ENCODE peak calls at places on chromosomes 3 and 15, in eight cellular contexts. M is mesothelial cell of epicardium, W is SK-N-SH, K is fibroblast of lung, N is AG04449, X is right atrium auricular region, L is HFFc6, B is tibial artery. E is an unnamed sample.

GRCh38 chr3:11820540-11821041 is 26.1 kb downstream of the TAMM41 start:
- DNase-seq in M (no peak), W (no peak), K (peak), N (no peak), X (no peak), L (peak), B (no peak), E (no peak)

GRCh38 chr3:139588450-139588849 is 48.9 kb upstream of the RBP1 start:
- DNase-seq in M (no peak), W (peak), K (no peak), N (no peak), X (no peak), L (no peak), B (no peak), E (no peak)

GRCh38 chr3:147424325-147424910 is 15.3 kb downstream of the ZIC1 start:
- DNase-seq in M (no peak), W (no peak), K (no peak), N (no peak), X (no peak), L (no peak), B (no peak), E (no peak)

GRCh38 chr3:116067275-116067674 is 378.0 kb downstream of the LSAMP start:
- DNase-seq in M (no peak), W (no peak), K (no peak), N (no peak), X (no peak), L (no peak), B (no peak), E (no peak)

GRCh38 chr15:45307230-45307924 is 55.3 kb downstream of the SLC28A2 start:
- DNase-seq in M (no peak), W (peak), K (peak), N (peak), X (no peak), L (peak), B (no peak), E (peak)

GRCh38 chr15:56832125-56832524 is 86.3 kb upstream of the TCF12 start:
- DNase-seq in M (no peak), W (no peak), K (peak), N (no peak), X (no peak), L (no peak), B (peak), E (no peak)

GRCh38 chr3:31250116-31250813 is 282.5 kb upstream of the STT3B start:
- DNase-seq in M (no peak), W (no peak), K (no peak), N (no peak), X (no peak), L (peak), B (no peak), E (no peak)

GRCh38 chr15:35874260-35874905 is 328.4 kb upstream of the DPH6 start:
- DNase-seq in M (no peak), W (no peak), K (peak), N (peak), X (no peak), L (peak), B (no peak), E (peak)

GRCh38 chr3:66401578-66402382 is 99.0 kb downstream of the LRIG1 start:
- DNase-seq in M (no peak), W (no peak), K (no peak), N (no peak), X (no peak), L (no peak), B (no peak), E (no peak)

GRCh38 chr15:101159096-101159935 is 92.5 kb downstream of the CHSY1 start:
- DNase-seq in M (no peak), W (no peak), K (no peak), N (no peak), X (no peak), L (no peak), B (peak), E (no peak)

GRCh38 chr3:180913582-180914404 is 1.3 kb downstream of the FXR1 start:
- DNase-seq in M (no peak), W (no peak), K (peak), N (no peak), X (no peak), L (no peak), B (no peak), E (no peak)

GRCh38 chr3:24365168-24365567 is 129.5 kb downstream of the THRB start:
- DNase-seq in M (no peak), W (peak), K (peak), N (peak), X (peak), L (peak), B (peak), E (peak)

GRCh38 chr3:112484352-112484751 is 14.9 kb downstream of the BTLA start:
- DNase-seq in M (no peak), W (no peak), K (no peak), N (no peak), X (no peak), L (no peak), B (no peak), E (no peak)

GRCh38 chr3:157135671-157136396 is 24.1 kb downstream of the CCNL1 start:
- DNase-seq in M (no peak), W (no peak), K (peak), N (no peak), X (no peak), L (peak), B (no peak), E (no peak)

GRCh38 chr3:4986611-4987373 is 7.6 kb downstream of the BHLHE40 start:
- DNase-seq in M (peak), W (peak), K (peak), N (peak), X (peak), L (peak), B (peak), E (peak)

GRCh38 chr3:168065569-168065968 is 30.2 kb downstream of the GOLIM4 start:
- DNase-seq in M (no peak), W (no peak), K (no peak), N (no peak), X (no peak), L (no peak), B (no peak), E (no peak)

GRCh38 chr3:153242900-153243299 is 80.9 kb downstream of the RAP2B start:
- DNase-seq in M (no peak), W (no peak), K (no peak), N (no peak), X (no peak), L (no peak), B (no peak), E (no peak)

GRCh38 chr3:133274477-133274876 is 125.4 kb upstream of the BFSP2 start:
- DNase-seq in M (no peak), W (no peak), K (no peak), N (no peak), X (no peak), L (no peak), B (no peak), E (no peak)

GRCh38 chr3:17442332-17443049 is 299.9 kb downstream of the TBC1D5 start:
- DNase-seq in M (no peak), W (no peak), K (no peak), N (no peak), X (no peak), L (no peak), B (no peak), E (no peak)

GRCh38 chr3:82000773-82001172 is 239.3 kb upstream of the GBE1 start:
- DNase-seq in M (no peak), W (no peak), K (no peak), N (no peak), X (no peak), L (no peak), B (no peak), E (no peak)

GRCh38 chr15:49723981-49724380 is 103.1 kb downstream of the DTWD1 start:
- DNase-seq in M (no peak), W (no peak), K (no peak), N (no peak), X (no peak), L (no peak), B (no peak), E (no peak)

GRCh38 chr3:133834621-133835417 is 29.2 kb downstream of the SRPRB start:
- DNase-seq in M (no peak), W (no peak), K (no peak), N (no peak), X (peak), L (no peak), B (no peak), E (no peak)

GRCh38 chr15:88174571-88174970 is 82.0 kb downstream of the NTRK3 start:
- DNase-seq in M (no peak), W (no peak), K (no peak), N (no peak), X (no peak), L (no peak), B (no peak), E (no peak)

GRCh38 chr3:107845355-107846281 is 245.2 kb downstream of the CD47 start:
- DNase-seq in M (no peak), W (no peak), K (no peak), N (no peak), X (no peak), L (no peak), B (no peak), E (peak)

GRCh38 chr3:77321646-77322045 is 281.7 kb downstream of the ROBO2 start:
- DNase-seq in M (no peak), W (no peak), K (no peak), N (no peak), X (no peak), L (no peak), B (no peak), E (no peak)

GRCh38 chr15:76584868-76585572 is 248.4 kb downstream of the ISL2 start:
- DNase-seq in M (no peak), W (no peak), K (no peak), N (no peak), X (no peak), L (no peak), B (no peak), E (no peak)

GRCh38 chr15:44712108-44713005 is 1.0 kb downstream of the B2M start:
- DNase-seq in M (no peak), W (peak), K (peak), N (no peak), X (peak), L (peak), B (peak), E (peak)

GRCh38 chr15:51076898-51077564 is 17.7 kb downstream of the TNFAIP8L3 start:
- DNase-seq in M (no peak), W (no peak), K (peak), N (no peak), X (peak), L (no peak), B (peak), E (no peak)

GRCh38 chr15:40352221-40352901 is 1.5 kb downstream of the PHGR1 start:
- DNase-seq in M (no peak), W (no peak), K (no peak), N (no peak), X (no peak), L (no peak), B (no peak), E (no peak)

GRCh38 chr15:40891810-40892448 is 2.3 kb upstream of the VPS18 start:
- DNase-seq in M (no peak), W (peak), K (peak), N (no peak), X (no peak), L (peak), B (no peak), E (no peak)

GRCh38 chr3:42843730-42844713 is 31.7 kb downstream of the CYP8B1 start:
- DNase-seq in M (no peak), W (no peak), K (no peak), N (no peak), X (peak), L (no peak), B (peak), E (no peak)

DNA sequence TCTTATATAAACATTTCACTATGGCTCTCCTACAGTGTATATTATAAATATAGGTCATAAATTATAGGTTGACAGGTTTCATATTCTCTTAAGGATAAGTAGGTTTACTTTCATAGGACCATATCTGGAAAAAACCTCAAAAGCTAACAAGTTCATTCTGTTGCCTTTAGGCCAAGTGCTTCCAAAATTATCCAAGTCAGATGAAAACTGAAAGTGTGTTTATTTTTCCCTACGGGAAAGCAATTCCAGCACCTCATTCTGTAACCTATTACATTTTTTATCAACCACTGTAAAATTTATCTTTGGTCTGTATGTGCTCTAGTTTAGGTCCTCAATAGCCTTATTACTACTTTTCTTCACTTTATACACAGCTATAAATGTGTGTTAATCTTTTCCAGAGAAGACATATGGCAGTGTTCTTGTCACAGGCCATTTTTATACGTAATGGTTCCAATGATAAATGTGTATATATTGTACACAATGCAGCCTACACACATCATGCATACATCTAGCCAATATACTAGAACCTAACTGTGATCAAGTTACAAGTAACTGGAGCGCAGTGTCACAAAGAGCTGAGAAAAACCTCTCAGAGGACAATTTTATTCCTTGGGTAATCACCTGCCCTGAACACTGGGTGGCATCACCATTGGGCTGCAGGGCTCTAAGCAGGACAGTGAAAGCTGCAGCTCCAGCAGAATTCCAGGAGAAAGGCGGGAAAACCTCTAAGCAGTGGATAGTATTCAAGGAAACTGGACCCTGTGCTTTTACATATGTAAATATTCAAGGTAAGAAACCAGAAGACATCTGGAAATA is 251.3 kb downstream of the CTNNB1 start:
- DNase-seq in M (no peak), W (no peak), K (peak), N (no peak), X (no peak), L (peak), B (no peak), E (no peak)
- TF ChIP-seq CTCF in M (no peak), W (no peak), K (no peak), N (no peak), X (no peak), L (peak), B (no peak), E (peak)

GRCh38 chr15:99384992-99385669 is 133.8 kb downstream of the LRRC28 start:
- DNase-seq in M (no peak), W (no peak), K (no peak), N (no peak), X (no peak), L (no peak), B (no peak), E (no peak)
- TF ChIP-seq CTCF in M (no peak), W (peak), K (no peak), N (no peak), X (no peak), L (no peak), B (no peak), E (no peak)

GRCh38 chr15:96076350-96076749 is 254.2 kb upstream of the NR2F2 start:
- DNase-seq in M (no peak), W (no peak), K (no peak), N (no peak), X (no peak), L (no peak), B (no peak), E (no peak)

GRCh38 chr15:96070636-96071035 is 259.9 kb upstream of the NR2F2 start:
- DNase-seq in M (no peak), W (no peak), K (peak), N (no peak), X (no peak), L (no peak), B (no peak), E (peak)

GRCh38 chr15:96075895-96076294 is 254.6 kb upstream of the NR2F2 start:
- DNase-seq in M (no peak), W (no peak), K (no peak), N (no peak), X (no peak), L (no peak), B (no peak), E (no peak)

GRCh38 chr15:96073908-96074307 is 256.6 kb upstream of the NR2F2 start:
- DNase-seq in M (no peak), W (no peak), K (no peak), N (no peak), X (no peak), L (no peak), B (no peak), E (no peak)

DNA sequence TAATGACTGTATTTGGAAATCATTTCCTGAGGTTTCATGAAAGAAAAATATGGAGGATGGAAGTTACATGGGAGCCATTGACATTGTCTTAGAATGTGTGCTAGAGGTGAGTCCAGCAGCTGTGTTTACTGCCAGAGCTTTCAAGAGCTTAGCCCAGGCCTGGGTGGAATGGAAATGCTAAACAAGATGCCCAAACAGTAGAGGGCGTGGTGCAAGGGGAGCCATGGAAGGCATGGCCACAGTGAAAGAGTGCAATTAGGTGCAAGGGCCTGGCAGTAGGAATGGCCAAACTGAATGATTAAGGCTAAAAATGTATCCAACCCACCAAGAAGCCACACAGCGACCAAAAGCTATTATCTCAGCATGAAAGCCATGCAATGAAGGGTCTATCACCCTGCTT is 257.7 kb upstream of the NR2F2 start:
- DNase-seq in M (no peak), W (no peak), K (no peak), N (no peak), X (no peak), L (no peak), B (no peak), E (no peak)
- TF ChIP-seq CTCF in M (no peak), W (no peak), K (no peak), N (no peak), X (no peak), L (no peak), B (no peak), E (no peak)

GRCh38 chr15:64162869-64163661 is at the start of gene PPIB:
- DNase-seq in M (peak), W (peak), K (peak), N (peak), X (peak), L (peak), B (peak), E (peak)
- TF ChIP-seq CTCF in M (no peak), W (peak), K (peak), N (peak), X (peak), L (peak), B (peak), E (peak)

DNA sequence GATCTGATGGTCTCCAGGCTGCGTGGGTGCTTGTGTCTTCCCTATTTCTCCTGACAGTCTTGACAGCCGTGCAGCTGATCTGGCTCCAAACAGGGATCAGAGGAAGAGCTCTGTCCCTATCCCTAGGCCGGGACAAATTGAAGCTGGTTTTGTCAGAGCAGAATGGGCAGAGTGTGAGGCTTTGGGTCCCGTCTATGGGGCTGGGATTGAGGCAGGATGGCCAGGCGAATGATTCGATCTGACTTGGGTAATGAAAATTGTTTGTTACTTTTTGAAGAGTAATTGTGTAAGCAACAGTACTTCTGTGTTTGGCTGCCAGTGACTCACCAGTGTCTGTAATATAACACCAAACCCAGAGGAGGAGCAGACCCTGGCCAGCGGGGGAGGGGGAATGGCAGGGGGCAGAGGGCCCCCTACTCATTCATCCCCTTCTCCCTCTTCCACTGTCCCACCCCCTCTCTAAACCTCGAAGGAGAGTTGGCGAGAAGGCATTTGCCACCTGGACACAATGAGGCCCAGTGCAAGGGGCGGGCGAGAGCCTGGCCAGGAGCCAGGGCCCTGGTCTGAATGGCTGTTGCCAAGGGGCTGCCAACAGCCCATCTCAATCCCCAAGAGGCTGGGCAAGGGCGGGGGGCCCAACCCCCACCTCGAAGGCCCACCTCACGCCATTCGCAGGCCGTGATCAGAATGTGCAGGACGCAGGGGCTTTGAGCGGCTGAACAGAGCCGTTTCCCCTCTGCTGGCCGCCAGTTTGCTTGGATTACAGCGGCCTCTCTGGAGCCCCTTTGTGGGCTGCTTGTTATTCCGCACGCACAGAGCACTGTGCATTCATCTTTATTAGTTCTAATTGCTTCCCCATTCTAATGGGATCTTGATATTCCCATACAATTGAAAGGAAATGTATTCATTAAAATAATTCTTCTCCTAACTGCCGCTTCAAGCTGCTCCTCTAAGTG is 5.1 kb upstream of the MAGEF1 start:
- DNase-seq in M (no peak), W (peak), K (peak), N (no peak), X (peak), L (peak), B (no peak), E (no peak)
- TF ChIP-seq CTCF in M (no peak), W (no peak), K (no peak), N (no peak), X (no peak), L (no peak), B (no peak), E (no peak)

DNA sequence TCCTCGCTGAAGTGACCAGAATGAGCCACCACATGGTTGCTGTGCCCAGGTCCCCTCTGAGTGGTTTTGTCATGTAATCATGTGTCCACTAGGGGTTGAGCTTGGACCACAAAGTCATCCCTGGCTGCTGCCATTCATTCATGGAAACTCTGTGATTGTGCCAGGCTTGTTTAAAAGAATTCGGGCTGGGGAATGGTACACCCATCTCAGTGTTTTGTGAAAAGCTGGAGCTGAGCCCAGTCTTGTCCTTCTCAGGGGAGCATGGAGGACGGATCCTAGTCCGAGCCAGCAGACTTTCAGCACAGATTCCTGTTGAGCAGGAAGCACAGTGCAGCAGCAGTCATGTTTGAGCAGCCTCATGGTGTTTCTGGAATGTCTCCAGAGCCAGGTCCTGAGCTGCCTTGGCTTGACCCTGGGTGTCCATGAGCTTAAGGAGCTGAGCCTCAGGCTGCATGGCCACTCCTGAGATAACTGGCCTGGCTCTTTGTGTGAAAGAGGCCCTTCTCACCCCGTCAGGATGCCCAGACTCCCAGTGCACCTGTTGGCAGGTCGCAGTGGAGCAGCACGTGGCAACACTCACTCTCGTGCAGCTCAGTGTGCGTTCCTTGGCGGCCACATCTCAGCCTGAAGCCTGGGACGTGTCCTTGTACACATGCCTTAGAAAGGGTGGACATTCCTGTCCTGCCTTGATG is 260.3 kb upstream of the TPM1 start:
- DNase-seq in M (no peak), W (peak), K (peak), N (peak), X (peak), L (peak), B (peak), E (no peak)
- TF ChIP-seq CTCF in M (peak), W (peak), K (peak), N (peak), X (peak), L (peak), B (peak), E (peak)

E was measured in AG09309.